ENCODE peak calls at places on chromosomes 6 and 20, in nine cellular contexts. One of them, this sample, is unnamed.

GRCh38 chr20:63114006-63114692 is 101.8 kb downstream of the YTHDF1 start:
- DNase-seq in HT1080: no peak
- DNase-seq in ascending aorta: no peak
- DNase-seq in SIG-M5: no peak
- DNase-seq in cerebellar cortex: no peak
- DNase-seq in endothelial cell: no peak
- DNase-seq in central memory CD4-positive, alpha-beta T cell: no peak
- DNase-seq in A549: no peak
- DNase-seq in adipocyte: no peak
- DNase-seq in this sample: no peak

GRCh38 chr6:25628471-25629201 is 23.4 kb upstream of the SCGN start:
- DNase-seq in ascending aorta: no peak
- DNase-seq in adipocyte: no peak
- DNase-seq in cerebellar cortex: no peak
- DNase-seq in SIG-M5: no peak
- DNase-seq in A549: no peak
- DNase-seq in central memory CD4-positive, alpha-beta T cell: no peak
- DNase-seq in endothelial cell: no peak
- DNase-seq in HT1080: no peak
- DNase-seq in this sample: peak; percentile 2

GRCh38 chr20:35730583-35731468 is 11.2 kb downstream of the RBM39 start:
- DNase-seq in ascending aorta: no peak
- DNase-seq in cerebellar cortex: peak; percentile 1
- DNase-seq in HT1080: no peak
- DNase-seq in endothelial cell: no peak
- DNase-seq in adipocyte: no peak
- DNase-seq in SIG-M5: no peak
- DNase-seq in A549: no peak
- DNase-seq in central memory CD4-positive, alpha-beta T cell: no peak
- DNase-seq in this sample: no peak

GRCh38 chr6:12595161-12595792 is 121.3 kb upstream of the PHACTR1 start:
- DNase-seq in cerebellar cortex: no peak
- DNase-seq in SIG-M5: peak; percentile 42
- DNase-seq in A549: no peak
- DNase-seq in HT1080: no peak
- DNase-seq in endothelial cell: no peak
- DNase-seq in ascending aorta: no peak
- DNase-seq in central memory CD4-positive, alpha-beta T cell: no peak
- DNase-seq in adipocyte: no peak
- DNase-seq in this sample: no peak

GRCh38 chr6:138227316-138227781 is 9.1 kb upstream of the PBOV1 start:
- DNase-seq in adipocyte: no peak
- DNase-seq in HT1080: no peak
- DNase-seq in ascending aorta: no peak
- DNase-seq in A549: no peak
- DNase-seq in cerebellar cortex: no peak
- DNase-seq in SIG-M5: no peak
- DNase-seq in central memory CD4-positive, alpha-beta T cell: no peak
- DNase-seq in endothelial cell: no peak
- DNase-seq in this sample: no peak

GRCh38 chr20:61905781-61906523 is 159.7 kb downstream of the TAF4 start:
- DNase-seq in ascending aorta: no peak
- DNase-seq in HT1080: no peak
- DNase-seq in central memory CD4-positive, alpha-beta T cell: no peak
- DNase-seq in adipocyte: no peak
- DNase-seq in A549: no peak
- DNase-seq in endothelial cell: no peak
- DNase-seq in SIG-M5: no peak
- DNase-seq in cerebellar cortex: no peak
- DNase-seq in this sample: no peak

GRCh38 chr6:37280162-37280895 is 22.4 kb upstream of the TMEM217 start:
- DNase-seq in adipocyte: no peak
- DNase-seq in A549: no peak
- DNase-seq in central memory CD4-positive, alpha-beta T cell: no peak
- DNase-seq in cerebellar cortex: no peak
- DNase-seq in SIG-M5: no peak
- DNase-seq in endothelial cell: no peak
- DNase-seq in HT1080: no peak
- DNase-seq in ascending aorta: no peak
- DNase-seq in this sample: no peak

GRCh38 chr6:159540152-159540551 is 152.9 kb downstream of the SOD2 start:
- DNase-seq in adipocyte: no peak
- DNase-seq in ascending aorta: no peak
- DNase-seq in endothelial cell: peak; percentile 44
- DNase-seq in A549: peak; percentile 14
- DNase-seq in cerebellar cortex: no peak
- DNase-seq in central memory CD4-positive, alpha-beta T cell: no peak
- DNase-seq in HT1080: peak; percentile 18
- DNase-seq in SIG-M5: no peak
- DNase-seq in this sample: no peak